ENCODE peak calls at places on chromosomes 16 and 17, in seven cellular contexts. T is neural crest cell, P is tibial artery, J is GM20000, A is AG10803, F is endothelial cell, K is GM10248. N is an unnamed sample.

GRCh38 chr16:73015612-73016487 is 32.1 kb downstream of the ZFHX3 start:
- DNase-seq in T (no peak), P (peak), J (peak), A (no peak), F (no peak), K (peak), N (peak)

GRCh38 chr16:10453159-10453510 is 67.3 kb downstream of the ATF7IP2 start:
- DNase-seq in T (no peak), P (no peak), J (no peak), A (no peak), F (no peak), K (no peak), N (no peak)

GRCh38 chr16:28561557-28562187 is 8.0 kb downstream of the SGF29 start:
- DNase-seq in T (no peak), P (no peak), J (no peak), A (no peak), F (no peak), K (no peak), N (no peak)

GRCh38 chr16:59909262-59909661 is 1175.1 kb upstream of the GOT2 start:
- DNase-seq in T (no peak), P (no peak), J (no peak), A (peak), F (no peak), K (no peak), N (no peak)

GRCh38 chr16:82451449-82451848 is 175.3 kb upstream of the CDH13 start:
- DNase-seq in T (no peak), P (no peak), J (no peak), A (no peak), F (no peak), K (no peak), N (no peak)

GRCh38 chr16:24950275-24950674 is 64.9 kb downstream of the ARHGAP17 start:
- DNase-seq in T (no peak), P (no peak), J (no peak), A (peak), F (no peak), K (no peak), N (no peak)

GRCh38 chr16:88289549-88290344 is 93.0 kb upstream of the ZNF469 start:
- DNase-seq in T (no peak), P (no peak), J (no peak), A (peak), F (no peak), K (no peak), N (no peak)

GRCh38 chr17:77651983-77652382 is 306.5 kb upstream of the TNRC6C start:
- DNase-seq in T (no peak), P (no peak), J (no peak), A (no peak), F (no peak), K (no peak), N (no peak)

GRCh38 chr17:56149266-56150036 is 3.8 kb upstream of the ANKFN1 start:
- DNase-seq in T (no peak), P (no peak), J (no peak), A (no peak), F (no peak), K (no peak), N (no peak)

GRCh38 chr17:8188408-8188839 is 1.6 kb downstream of the BORCS6 start:
- DNase-seq in T (no peak), P (peak), J (no peak), A (no peak), F (no peak), K (no peak), N (no peak)

GRCh38 chr17:46974086-46974485 is 5.0 kb downstream of the RPRML start:
- DNase-seq in T (no peak), P (no peak), J (no peak), A (no peak), F (no peak), K (no peak), N (no peak)

GRCh38 chr17:42316755-42317154 is 28.5 kb downstream of the STAT5A start:
- DNase-seq in T (no peak), P (no peak), J (no peak), A (no peak), F (no peak), K (no peak), N (no peak)

GRCh38 chr17:50363217-50364060 is 9.5 kb downstream of the MRPL27 start:
- DNase-seq in T (peak), P (peak), J (no peak), A (peak), F (peak), K (no peak), N (no peak)

GRCh38 chr17:17767096-17767470 is 69.7 kb downstream of the SREBF1 start:
- DNase-seq in T (no peak), P (no peak), J (no peak), A (peak), F (no peak), K (no peak), N (no peak)

GRCh38 chr17:7631398-7632380 is 1.8 kb downstream of the SHBG start:
- DNase-seq in T (no peak), P (no peak), J (no peak), A (no peak), F (no peak), K (peak), N (no peak)

GRCh38 chr17:79778504-79779087 is 648 bp downstream of the CBX2 start:
- DNase-seq in T (no peak), P (no peak), J (no peak), A (no peak), F (no peak), K (peak), N (no peak)

GRCh38 chr17:55717898-55718735 is 4.5 kb downstream of the TMEM100 start:
- DNase-seq in T (peak), P (peak), J (peak), A (peak), F (peak), K (peak), N (no peak)

GRCh38 chr17:49993423-49994037 is 1.5 kb downstream of the DLX3 start:
- DNase-seq in T (no peak), P (peak), J (peak), A (no peak), F (peak), K (no peak), N (no peak)

GRCh38 chr17:6927290-6927844 is 68.5 kb upstream of the ALOX12 start:
- DNase-seq in T (no peak), P (no peak), J (no peak), A (peak), F (no peak), K (no peak), N (no peak)

GRCh38 chr17:35920229-35920628 is 10.3 kb downstream of the RDM1 start:
- DNase-seq in T (no peak), P (peak), J (no peak), A (no peak), F (no peak), K (no peak), N (no peak)

GRCh38 chr17:21124096-21124495 is 2.7 kb upstream of the DHRS7B start:
- DNase-seq in T (no peak), P (no peak), J (no peak), A (no peak), F (no peak), K (no peak), N (no peak)

GRCh38 chr17:21129023-21129681 is 2.4 kb downstream of the DHRS7B start:
- DNase-seq in T (no peak), P (no peak), J (no peak), A (peak), F (peak), K (no peak), N (no peak)

GRCh38 chr17:21125862-21126261 is 902 bp upstream of the DHRS7B start:
- DNase-seq in T (no peak), P (no peak), J (no peak), A (no peak), F (no peak), K (no peak), N (no peak)

GRCh38 chr17:21127508-21128077 is 829 bp downstream of the DHRS7B start:
- DNase-seq in T (no peak), P (no peak), J (no peak), A (peak), F (no peak), K (no peak), N (no peak)

DNA sequence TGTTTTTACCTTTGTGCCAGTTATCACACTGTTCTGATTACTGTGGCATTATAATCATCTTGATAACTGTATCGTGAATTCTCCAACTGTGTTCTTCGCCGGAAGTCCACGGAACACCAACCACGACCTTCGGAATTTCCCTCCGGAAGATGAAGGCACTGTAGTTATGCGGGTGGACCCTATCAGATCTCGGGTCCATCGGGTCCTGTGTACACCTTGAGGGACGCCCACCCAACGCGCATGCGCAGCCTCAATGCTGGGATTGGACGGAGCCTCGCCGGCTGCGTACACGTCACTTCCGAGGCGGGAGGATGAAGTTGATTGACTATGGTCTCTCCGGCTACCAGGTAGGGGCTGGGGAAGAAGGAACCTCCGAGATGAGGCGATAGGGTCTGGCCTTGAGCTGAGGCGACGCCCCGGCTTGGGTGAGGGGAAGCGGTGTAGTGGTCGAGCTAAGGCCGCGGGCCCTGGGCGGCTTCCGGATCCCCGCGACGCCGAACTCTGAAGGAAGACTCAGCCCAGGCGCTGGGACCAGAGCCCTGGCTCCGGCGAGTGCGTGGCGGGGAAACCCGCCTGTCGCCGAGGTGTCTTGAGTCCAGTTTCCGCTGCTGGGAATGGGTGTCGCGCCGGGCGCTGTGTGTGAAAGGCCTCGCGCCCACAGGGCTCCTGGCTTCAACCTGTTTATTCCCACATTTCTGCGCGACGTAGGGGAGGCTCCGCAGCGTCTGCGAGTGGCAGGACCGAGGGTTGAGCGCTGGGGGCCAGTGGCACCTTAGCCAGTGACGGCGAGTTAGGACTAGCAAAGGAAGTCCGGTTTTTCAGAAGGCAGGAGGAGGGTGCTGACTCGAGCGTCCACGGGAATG is at the start of gene DHRS7B:
- DNase-seq in T (peak), P (peak), J (peak), A (peak), F (peak), K (peak), N (peak)
- TF ChIP-seq CTCF in T (no peak), P (no peak), J (no peak), A (peak), F (no peak), K (peak), N (no peak)

GRCh38 chr16:4092547-4093265 is 23.5 kb downstream of the ADCY9 start:
- DNase-seq in T (no peak), P (no peak), J (no peak), A (no peak), F (no peak), K (no peak), N (no peak)

GRCh38 chr16:4096509-4096908 is 19.7 kb downstream of the ADCY9 start:
- DNase-seq in T (no peak), P (no peak), J (no peak), A (no peak), F (no peak), K (no peak), N (no peak)

GRCh38 chr16:4091638-4092037 is 24.6 kb downstream of the ADCY9 start:
- DNase-seq in T (no peak), P (no peak), J (no peak), A (no peak), F (no peak), K (no peak), N (no peak)

GRCh38 chr16:4093495-4094137 is 22.6 kb downstream of the ADCY9 start:
- DNase-seq in T (no peak), P (peak), J (no peak), A (peak), F (no peak), K (no peak), N (no peak)

GRCh38 chr16:4094138-4094773 is 22.0 kb downstream of the ADCY9 start:
- DNase-seq in T (no peak), P (peak), J (no peak), A (no peak), F (no peak), K (no peak), N (no peak)
- TF ChIP-seq CTCF in T (no peak), P (no peak), J (no peak), A (no peak), F (no peak), K (no peak), N (no peak)

GRCh38 chr16:57335361-57335760 is 23.2 kb upstream of the CCL22 start:
- DNase-seq in T (no peak), P (no peak), J (no peak), A (no peak), F (no peak), K (no peak), N (no peak)
- TF ChIP-seq CTCF in T (no peak), P (no peak), J (no peak), A (no peak), F (no peak), K (no peak), N (no peak)

GRCh38 chr16:85428899-85429775 is 184.0 kb upstream of the GSE1 start:
- DNase-seq in T (no peak), P (no peak), J (no peak), A (no peak), F (peak), K (no peak), N (no peak)
- TF ChIP-seq CTCF in T (no peak), P (no peak), J (no peak), A (no peak), F (no peak), K (no peak), N (no peak)

N was measured in GM06990.